ENCODE peak calls at places on chromosomes 13 and 19, in ten cellular contexts. K is sigmoid colon, C is transverse colon, G is GM12878, U is upper lobe of left lung, M is stomach, E is H1, W is SK-N-SH, Y is K562, L is suprapubic skin. O is an unnamed sample. For H3K9me3, the result is how much of the 10 kb centered on the place peaks cover.

GRCh38 chr19:56612737-56613136 is 17.6 kb downstream of the ZNF71 start:
- DNase-seq in K (no peak), C (no peak), G (no peak), U (no peak), M (no peak), E (no peak), W (no peak), Y (no peak), L (no peak), O (no peak)

GRCh38 chr19:45935267-45935666 is 20.7 kb upstream of the NANOS2 start:
- DNase-seq in K (no peak), C (no peak), G (no peak), U (peak), M (no peak), E (no peak), W (no peak), Y (no peak), L (no peak), O (no peak)

GRCh38 chr19:34512254-34512796 is 30.8 kb downstream of the WTIP start:
- DNase-seq in K (no peak), C (no peak), G (no peak), U (peak), M (no peak), E (no peak), W (peak), Y (no peak), L (no peak), O (peak)

GRCh38 chr13:28140433-28141125 is 2.2 kb downstream of the PAN3 start:
- DNase-seq in K (no peak), C (no peak), G (no peak), U (no peak), M (no peak), E (no peak), W (no peak), Y (no peak), L (no peak), O (no peak)

GRCh38 chr19:47766359-47766620 is 12.2 kb upstream of the SELENOW start:
- DNase-seq in K (no peak), C (no peak), G (no peak), U (no peak), M (no peak), E (no peak), W (no peak), Y (no peak), L (no peak), O (no peak)

GRCh38 chr13:86932935-86933334 is 738.2 kb upstream of the SLITRK5 start:
- DNase-seq in K (no peak), C (no peak), G (no peak), U (no peak), M (no peak), E (peak), W (no peak), Y (no peak), L (no peak), O (no peak)

GRCh38 chr13:104920091-104920490 is 1615.4 kb downstream of the EFNB2 start:
- DNase-seq in K (no peak), C (no peak), G (no peak), U (no peak), M (no peak), E (no peak), W (no peak), Y (no peak), L (no peak), O (no peak)

GRCh38 chr13:30978981-30979956 is 46.8 kb downstream of the TEX26 start:
- DNase-seq in K (no peak), C (peak), G (no peak), U (peak), M (peak), E (peak), W (peak), Y (peak), L (no peak), O (peak)

GRCh38 chr13:110421696-110422395 is 114.8 kb downstream of the COL4A2 start:
- DNase-seq in K (no peak), C (no peak), G (no peak), U (no peak), M (no peak), E (no peak), W (no peak), Y (peak), L (no peak), O (no peak)

GRCh38 chr13:91369432-91369831 is 21.9 kb downstream of the MIR17HG start:
- DNase-seq in K (no peak), C (no peak), G (no peak), U (no peak), M (no peak), E (no peak), W (no peak), Y (peak), L (no peak), O (no peak)

GRCh38 chr13:37531054-37531453 is 67.5 kb downstream of the POSTN start:
- DNase-seq in K (no peak), C (no peak), G (no peak), U (no peak), M (no peak), E (no peak), W (no peak), Y (no peak), L (no peak), O (no peak)

GRCh38 chr13:23956106-23956505 is 58.8 kb upstream of the C1QTNF9B start:
- DNase-seq in K (no peak), C (peak), G (no peak), U (no peak), M (no peak), E (no peak), W (no peak), Y (no peak), L (no peak), O (no peak)

GRCh38 chr13:27177852-27178251 is 6.2 kb upstream of the USP12 start:
- DNase-seq in K (no peak), C (no peak), G (no peak), U (no peak), M (no peak), E (no peak), W (no peak), Y (no peak), L (no peak), O (no peak)

GRCh38 chr13:72763411-72763810 is 18.3 kb downstream of the DIS3 start:
- DNase-seq in K (no peak), C (no peak), G (no peak), U (no peak), M (no peak), E (no peak), W (no peak), Y (no peak), L (no peak), O (no peak)
- H3K9me3 ChIP-seq in K (under half), C (under half), G (under half), U (under half), M (under half), E (under half), W (under half), Y (under half), L (under half), O (under half)

GRCh38 chr13:48965736-48966135 is 10.0 kb upstream of the FNDC3A start:
- DNase-seq in K (no peak), C (no peak), G (no peak), U (no peak), M (no peak), E (no peak), W (no peak), Y (no peak), L (no peak), O (no peak)

GRCh38 chr13:48961379-48961778 is 14.3 kb upstream of the FNDC3A start:
- DNase-seq in K (no peak), C (no peak), G (no peak), U (no peak), M (no peak), E (no peak), W (no peak), Y (no peak), L (no peak), O (no peak)

DNA sequence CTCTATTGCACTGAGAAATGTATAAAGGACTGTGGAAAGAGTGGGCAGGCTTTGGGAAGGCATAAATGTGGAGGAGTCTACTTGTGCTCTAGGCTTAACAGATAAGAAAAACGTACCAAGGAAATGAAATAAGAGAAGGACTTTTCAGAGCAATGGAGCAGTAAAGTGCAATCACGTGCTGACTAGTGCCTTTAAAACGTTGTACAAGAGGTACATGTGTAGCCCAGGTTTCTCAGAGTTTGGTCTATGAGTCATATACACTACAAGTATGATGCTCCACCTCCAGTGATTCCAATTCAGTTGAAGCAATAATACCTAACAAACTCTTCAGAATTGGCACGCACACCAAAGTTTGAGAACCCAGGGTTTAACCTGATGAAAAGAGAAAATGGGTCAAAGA is 13.4 kb upstream of the FNDC3A start:
- DNase-seq in K (no peak), C (no peak), G (no peak), U (no peak), M (no peak), E (no peak), W (no peak), Y (no peak), L (no peak), O (no peak)
- TF ChIP-seq POLR2AphosphoS5 in K (no peak), C (no peak), G (no peak), U (no peak), M (no peak), E (no peak), W (no peak), Y (no peak), L (no peak), O (no peak)

GRCh38 chr19:18117692-18118378 is 20.3 kb downstream of the MAST3 start:
- DNase-seq in K (peak), C (peak), G (no peak), U (peak), M (peak), E (no peak), W (peak), Y (peak), L (peak), O (peak)

GRCh38 chr19:18120127-18120526 is 22.5 kb downstream of the MAST3 start:
- DNase-seq in K (no peak), C (no peak), G (no peak), U (no peak), M (no peak), E (no peak), W (no peak), Y (no peak), L (no peak), O (no peak)

GRCh38 chr19:18121166-18121565 is 23.6 kb downstream of the MAST3 start:
- DNase-seq in K (no peak), C (no peak), G (no peak), U (no peak), M (no peak), E (no peak), W (no peak), Y (no peak), L (no peak), O (no peak)

GRCh38 chr19:18118420-18119242 is 21.1 kb downstream of the MAST3 start:
- DNase-seq in K (no peak), C (no peak), G (no peak), U (no peak), M (no peak), E (no peak), W (no peak), Y (no peak), L (no peak), O (no peak)

DNA sequence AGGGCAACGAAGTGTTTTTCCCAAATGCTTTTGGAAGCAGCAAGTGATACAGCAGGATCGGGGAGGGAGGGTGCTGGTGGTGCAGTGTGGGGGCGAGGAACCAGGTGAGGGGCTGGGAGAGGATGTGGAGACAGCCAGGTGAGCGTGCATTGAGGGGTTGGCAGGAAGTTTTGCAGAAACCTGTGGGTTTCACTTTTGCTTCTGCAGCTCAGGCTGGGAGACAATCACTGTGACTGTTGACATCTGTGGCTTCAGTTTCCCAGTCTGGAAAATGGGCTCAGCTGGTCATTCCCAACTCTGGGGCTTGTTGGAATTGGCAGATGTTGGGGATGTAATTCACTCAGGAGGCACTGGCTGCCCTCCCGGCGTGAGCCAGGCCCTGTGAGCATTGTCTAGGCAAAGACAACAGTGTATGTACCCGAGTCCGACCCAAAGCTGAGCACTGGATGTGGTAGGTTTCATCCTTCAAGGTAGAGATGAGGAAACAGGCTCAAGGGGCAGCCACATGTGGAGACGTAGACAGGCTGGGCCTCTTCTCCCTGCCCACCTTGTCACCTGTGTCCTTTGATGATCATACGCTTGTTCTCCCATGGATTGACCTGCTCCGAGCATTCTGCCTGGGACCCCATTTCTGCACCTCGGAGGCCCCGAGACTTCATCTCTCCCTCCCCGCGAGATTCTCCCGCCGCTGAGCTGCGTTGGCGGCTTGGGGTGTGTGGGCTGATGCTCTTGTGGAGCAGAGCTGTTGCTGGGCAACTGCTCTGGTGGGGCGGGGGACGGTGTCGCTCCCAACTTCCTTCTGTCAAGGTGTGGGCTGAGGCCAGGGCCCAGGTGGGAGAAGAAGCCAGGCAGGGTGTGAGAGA is 21.9 kb downstream of the MAST3 start:
- DNase-seq in K (no peak), C (peak), G (no peak), U (no peak), M (no peak), E (no peak), W (no peak), Y (no peak), L (no peak), O (no peak)
- TF ChIP-seq EP300 in K (no peak), C (no peak), G (no peak), U (no peak), M (no peak), E (no peak), W (no peak), Y (no peak), L (no peak), O (no peak)

GRCh38 chr19:30444253-30444671 is 72.1 kb downstream of the ZNF536 start:
- DNase-seq in K (no peak), C (no peak), G (no peak), U (no peak), M (no peak), E (no peak), W (no peak), Y (no peak), L (no peak), O (no peak)

GRCh38 chr19:30445385-30445784 is 73.2 kb downstream of the ZNF536 start:
- DNase-seq in K (no peak), C (no peak), G (no peak), U (peak), M (no peak), E (no peak), W (no peak), Y (no peak), L (no peak), O (no peak)

GRCh38 chr19:30444686-30445232 is 72.6 kb downstream of the ZNF536 start:
- DNase-seq in K (no peak), C (no peak), G (no peak), U (peak), M (no peak), E (no peak), W (no peak), Y (no peak), L (no peak), O (no peak)

GRCh38 chr19:30442715-30443114 is 70.5 kb downstream of the ZNF536 start:
- DNase-seq in K (no peak), C (no peak), G (no peak), U (no peak), M (no peak), E (no peak), W (no peak), Y (no peak), L (no peak), O (no peak)

GRCh38 chr19:30443531-30444252 is 71.5 kb downstream of the ZNF536 start:
- DNase-seq in K (no peak), C (no peak), G (no peak), U (peak), M (no peak), E (no peak), W (no peak), Y (no peak), L (no peak), O (no peak)
- H3K9me3 ChIP-seq in K (under half), C (under half), G (under half), U (under half), M (under half), E (under half), W (under half), Y (under half), L (under half), O (under half)

DNA sequence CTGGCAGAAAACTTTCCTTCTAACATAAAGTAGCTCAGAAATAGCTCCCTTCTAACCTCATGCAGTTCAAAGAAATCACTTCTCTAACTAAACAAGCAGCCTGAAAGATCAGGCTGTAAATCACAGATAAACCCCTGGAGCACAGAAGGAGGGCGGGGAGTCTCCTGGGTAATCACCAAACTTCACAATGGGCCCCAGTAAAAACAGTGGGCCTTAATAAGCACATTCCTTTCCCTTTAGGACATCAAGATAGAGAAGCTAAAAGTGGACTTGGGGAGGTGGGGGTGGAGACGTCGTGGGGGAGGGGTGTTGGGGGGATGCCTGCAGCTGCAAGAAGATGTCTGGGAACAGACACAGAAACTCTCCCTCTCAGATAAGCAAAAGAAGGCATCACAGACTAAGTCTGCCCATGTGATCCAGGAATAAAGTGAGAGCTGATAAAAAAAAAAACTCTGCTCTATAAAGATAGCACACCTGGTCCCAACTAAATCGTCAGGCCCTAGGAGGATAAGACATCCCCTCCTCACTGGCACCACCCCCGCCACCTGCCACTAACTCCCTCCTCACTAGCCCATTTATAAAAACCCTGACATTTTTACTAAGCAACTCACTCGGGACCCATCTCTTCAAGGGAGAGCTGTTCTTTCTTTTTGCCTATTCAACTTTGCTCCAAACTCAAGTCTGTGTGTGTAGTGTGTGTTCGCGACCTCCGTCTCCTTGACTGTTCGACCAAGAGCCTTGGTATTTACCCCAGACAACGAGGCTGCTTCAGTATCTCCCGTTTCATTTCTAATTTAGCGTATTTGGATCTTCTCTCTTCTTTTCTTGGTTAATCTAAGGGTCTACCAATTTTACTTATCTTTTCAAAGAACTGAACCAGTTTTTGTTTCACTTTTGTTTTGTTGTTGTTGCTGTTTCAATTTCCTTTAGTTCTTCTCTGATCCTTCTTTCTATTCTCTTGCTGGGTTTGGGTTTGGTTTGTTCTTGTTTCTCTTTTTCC is 31.7 kb downstream of the DNAJC15 start:
- DNase-seq in K (no peak), C (no peak), G (no peak), U (no peak), M (no peak), E (no peak), W (no peak), Y (peak), L (no peak), O (no peak)
- TF ChIP-seq POLR2AphosphoS5 in K (no peak), C (no peak), G (no peak), U (no peak), M (no peak), E (peak), W (no peak), Y (no peak), L (no peak), O (no peak)

GRCh38 chr19:11194173-11194572 is 3.2 kb downstream of the KANK2 start:
- DNase-seq in K (no peak), C (no peak), G (no peak), U (no peak), M (no peak), E (no peak), W (no peak), Y (no peak), L (no peak), O (no peak)

GRCh38 chr19:11195681-11196080 is 1.7 kb downstream of the KANK2 start:
- DNase-seq in K (no peak), C (no peak), G (no peak), U (no peak), M (no peak), E (no peak), W (no peak), Y (no peak), L (no peak), O (no peak)

GRCh38 chr19:11194657-11195056 is 2.7 kb downstream of the KANK2 start:
- DNase-seq in K (peak), C (no peak), G (no peak), U (no peak), M (no peak), E (no peak), W (no peak), Y (no peak), L (no peak), O (no peak)

GRCh38 chr19:11196406-11197287 is 698 bp downstream of the KANK2 start:
- DNase-seq in K (peak), C (peak), G (no peak), U (peak), M (peak), E (no peak), W (peak), Y (peak), L (no peak), O (no peak)

DNA sequence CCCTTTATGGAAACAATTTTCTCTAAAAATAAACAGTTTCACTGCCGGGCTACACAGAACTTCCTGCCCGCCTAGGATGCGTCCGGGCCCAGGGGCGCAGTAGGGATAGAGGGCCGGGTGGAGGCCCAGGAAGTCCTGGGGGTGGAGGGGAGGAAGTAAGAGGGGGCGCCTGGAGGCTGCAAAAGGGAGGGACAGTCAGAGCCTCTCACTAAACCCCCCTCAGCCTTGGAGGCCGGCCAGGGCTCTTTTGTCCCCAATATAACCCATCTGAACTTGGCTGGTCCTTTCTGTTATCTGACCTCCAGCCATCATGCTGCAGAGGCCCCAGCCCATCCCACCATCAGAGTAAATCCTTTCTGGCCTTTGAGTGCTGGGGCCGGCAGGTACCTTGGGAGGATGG is 2.2 kb downstream of the KANK2 start:
- DNase-seq in K (peak), C (no peak), G (no peak), U (no peak), M (no peak), E (no peak), W (no peak), Y (peak), L (no peak), O (no peak)
- TF ChIP-seq EP300 in K (no peak), C (no peak), G (no peak), U (no peak), M (no peak), E (no peak), W (no peak), Y (no peak), L (no peak), O (no peak)

GRCh38 chr19:23365222-23365621 is 30.0 kb downstream of the ZNF91 start:
- DNase-seq in K (no peak), C (no peak), G (no peak), U (no peak), M (no peak), E (no peak), W (no peak), Y (no peak), L (no peak), O (no peak)
- H3K9me3 ChIP-seq in K (under half), C (half or more), G (under half), U (half or more), M (half or more), E (half or more), W (half or more), Y (under half), L (half or more), O (under half)

GRCh38 chr19:7629347-7630054 is at the start of the genes PET100 and XAB2:
- DNase-seq in K (peak), C (peak), G (peak), U (peak), M (peak), E (peak), W (peak), Y (peak), L (peak), O (peak)
- TF ChIP-seq POLR2AphosphoS5 in K (peak), C (peak), G (peak), U (peak), M (peak), E (peak), W (peak), Y (peak), L (peak), O (peak)

O was measured in esophagus muscularis mucosa.